ENCODE peak calls at places on chromosomes 16 and 17, in four cellular contexts. Y, P, A and H are unnamed samples.

GRCh38 chr16:52773026-52773425 is 226.1 kb upstream of the TOX3 start:
- DNase-seq in A (no peak), P (peak; percentile 64), Y (no peak), H (no peak)

GRCh38 chr16:65521685-65522338 is 399.9 kb upstream of the CDH11 start:
- DNase-seq in P (no peak), Y (peak; percentile 29), A (no peak), H (no peak)

GRCh38 chr17:15502315-15503112 is 35.1 kb upstream of the CDRT4 start:
- DNase-seq in A (peak; percentile 90), Y (peak; percentile 97), P (peak; percentile 84), H (peak; percentile 91)

GRCh38 chr16:82078125-82078524 is 43.1 kb downstream of the HSD17B2 start:
- DNase-seq in A (no peak), P (no peak), Y (no peak), H (no peak)

GRCh38 chr16:50925758-50926357 is 184.0 kb downstream of the CYLD start:
- DNase-seq in A (no peak), Y (no peak), P (no peak), H (no peak)

GRCh38 chr16:24337013-24337412 is 80.9 kb downstream of the CACNG3 start:
- DNase-seq in P (no peak), Y (peak; percentile 16), A (no peak), H (no peak)

GRCh38 chr17:58236394-58236793 is 2.0 kb upstream of the LPO start:
- DNase-seq in A (no peak), P (no peak), Y (no peak), H (no peak)

GRCh38 chr17:80997471-80998387 is 6.1 kb downstream of the CHMP6 start:
- DNase-seq in P (no peak), A (no peak), Y (no peak), H (no peak)

GRCh38 chr16:69709456-69710084 is 16.8 kb downstream of the NQO1 start:
- DNase-seq in Y (peak; percentile 85), P (peak; percentile 65), A (no peak), H (peak; percentile 77)

GRCh38 chr16:704047-704446 is 1.6 kb downstream of the FBXL16 start:
- DNase-seq in A (no peak), Y (no peak), P (no peak), H (no peak)

GRCh38 chr16:89417352-89417751 is 73.0 kb downstream of the ANKRD11 start:
- DNase-seq in A (no peak), Y (no peak), P (no peak), H (no peak)

GRCh38 chr17:64252831-64253230 is 10.2 kb downstream of the TEX2 start:
- DNase-seq in Y (no peak), A (no peak), P (no peak), H (no peak)
- H3K4me3 ChIP-seq in Y (no peak overlapping the region), A (no peak overlapping the region), P (no peak overlapping the region), H (no peak overlapping the region)

GRCh38 chr16:27328937-27329336 is 15.2 kb downstream of the IL4R start:
- DNase-seq in P (no peak), A (no peak), Y (no peak), H (no peak)
- H3K4me1 ChIP-seq in P (peaks cover 35% of the 10 kb centered on the region), A (peaks cover 94% of the 10 kb centered on the region), Y (peaks cover 46% of the 10 kb centered on the region), H (peaks cover 26% of the 10 kb centered on the region)

DNA sequence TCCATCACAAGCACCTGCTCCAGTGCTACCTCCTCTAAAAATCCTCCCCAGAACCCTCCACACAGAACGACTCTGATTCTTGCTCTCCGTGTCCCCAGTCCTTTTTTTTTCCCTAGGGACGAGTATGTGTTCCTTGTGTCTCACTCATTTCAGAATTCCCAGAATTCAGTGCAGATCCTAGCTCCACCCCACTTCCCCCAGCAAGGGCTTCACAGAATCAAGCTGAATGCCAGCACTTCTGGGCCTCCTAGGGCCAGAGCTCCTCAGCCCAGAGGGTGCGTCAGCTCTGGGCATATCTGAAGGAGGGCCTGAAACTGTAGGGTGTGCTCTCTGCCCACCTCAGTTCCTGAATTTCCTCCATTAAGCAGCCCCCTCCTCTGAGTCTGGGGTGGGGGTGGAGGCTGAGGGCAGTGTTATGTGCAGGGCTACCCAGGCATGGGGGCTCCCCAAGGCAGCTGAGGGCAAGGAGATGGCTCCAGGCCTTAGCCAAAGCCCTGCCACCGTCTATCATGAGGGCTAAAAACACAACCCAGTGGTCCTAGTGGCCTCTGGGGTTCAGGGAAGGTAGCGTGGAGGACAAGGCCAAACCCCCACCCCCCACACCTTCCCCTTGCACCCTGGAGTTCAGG is 6.5 kb downstream of the UNC119 start:
- DNase-seq in P (no peak), A (no peak), Y (no peak), H (peak; percentile 26)
- H3K27ac ChIP-seq in P (no peak overlapping the region), A (no peak overlapping the region), Y (no peak overlapping the region), H (no peak overlapping the region)

GRCh38 chr16:28210979-28211505 is 723 bp downstream of the XPO6 start:
- DNase-seq in A (peak; percentile 78), Y (peak; percentile 58), P (peak; percentile 69), H (peak; percentile 66)

GRCh38 chr16:28208824-28209223 is 2.9 kb downstream of the XPO6 start:
- DNase-seq in Y (no peak), A (no peak), P (no peak), H (no peak)

GRCh38 chr16:28208131-28208530 is 3.6 kb downstream of the XPO6 start:
- DNase-seq in A (no peak), P (no peak), Y (no peak), H (no peak)

GRCh38 chr16:28211758-28212531 is at the start of gene XPO6:
- DNase-seq in A (peak; percentile 97), Y (peak; percentile 95), P (peak; percentile 97), H (peak; percentile 94)

DNA sequence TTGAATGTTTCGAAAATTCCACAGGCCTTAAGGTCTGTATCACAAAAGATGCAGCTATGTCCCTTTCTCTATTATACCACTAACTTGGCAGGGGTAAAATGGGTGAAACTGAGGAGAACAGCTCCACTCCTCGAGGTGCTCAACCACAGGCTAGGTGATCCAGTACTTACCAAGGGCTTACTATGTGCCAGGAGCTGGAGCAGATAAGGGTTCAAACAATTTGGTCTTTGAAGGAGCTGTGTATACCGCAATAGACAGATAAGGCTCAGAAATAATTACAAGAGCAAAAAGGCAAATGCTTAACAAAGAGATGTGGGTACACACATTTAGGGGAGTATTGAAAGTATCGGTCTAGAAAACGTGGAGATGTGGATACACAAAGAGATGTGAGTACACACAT is 1.5 kb downstream of the XPO6 start:
- DNase-seq in Y (no peak), P (no peak), A (no peak), H (no peak)
- H3K4me3 ChIP-seq in Y (peak overlapping the region; percentile 90), P (no peak overlapping the region), A (peak overlapping the region; percentile 88), H (peak overlapping the region; percentile 82)

GRCh38 chr17:69608808-69609494 is 194.5 kb downstream of the MAP2K6 start:
- DNase-seq in A (no peak), Y (no peak), P (no peak), H (peak; percentile 52)
- H3K4me1 ChIP-seq in A (peaks cover 19% of the 10 kb centered on the region), Y (peaks cover 4% of the 10 kb centered on the region), P (peaks cover 6% of the 10 kb centered on the region), H (peaks cover 24% of the 10 kb centered on the region)

GRCh38 chr16:47037746-47038458 is 64.4 kb upstream of the DNAJA2 start:
- DNase-seq in Y (peak; percentile 88), P (peak; percentile 89), A (peak; percentile 93), H (peak; percentile 84)

GRCh38 chr16:47035436-47035835 is 62.0 kb upstream of the DNAJA2 start:
- DNase-seq in P (no peak), Y (no peak), A (no peak), H (no peak)

GRCh38 chr16:47034455-47034854 is 61.0 kb upstream of the DNAJA2 start:
- DNase-seq in Y (no peak), A (no peak), P (no peak), H (no peak)

GRCh38 chr16:47036201-47036600 is 62.7 kb upstream of the DNAJA2 start:
- DNase-seq in A (no peak), P (no peak), Y (no peak), H (no peak)

DNA sequence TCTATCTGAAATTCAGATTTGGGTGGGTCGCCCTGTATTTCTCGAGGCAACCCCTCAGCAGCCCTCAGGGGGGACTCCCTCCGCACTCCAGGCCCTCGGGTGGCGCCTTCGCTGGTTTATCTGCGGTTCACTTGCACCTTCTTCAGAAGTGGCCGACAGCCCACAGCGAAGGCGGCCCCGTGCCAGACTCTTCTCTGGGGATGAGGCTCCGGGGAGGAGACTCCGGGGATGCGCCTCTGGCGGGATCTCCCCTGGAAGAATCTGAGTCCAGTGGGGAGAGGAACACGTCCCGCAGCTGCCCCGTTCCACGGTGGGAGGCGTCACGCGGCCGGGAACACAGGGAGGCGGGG is 63.9 kb upstream of the DNAJA2 start:
- DNase-seq in A (no peak), Y (peak; percentile 47), P (peak; percentile 18), H (no peak)
- H3K27ac ChIP-seq in A (peak overlapping the region; percentile 55), Y (no peak overlapping the region), P (no peak overlapping the region), H (no peak overlapping the region)

GRCh38 chr17:71338396-71338795 is 782.4 kb upstream of the SOX9 start:
- DNase-seq in Y (no peak), A (no peak), P (no peak), H (peak; percentile 5)
- H3K4me3 ChIP-seq in Y (no peak overlapping the region), A (no peak overlapping the region), P (no peak overlapping the region), H (no peak overlapping the region)